ENCODE peak calls at places on chromosomes 13 and 19, in ten cellular contexts. L is NCI-H2171 treated with DMSO at 0.1 percent for 48 hours, A is GM23338, F is T-helper 2 cell, G is GM19239, S is heart left ventricle, X is WERI-Rb-1, O is HAP-1, W is head of caudate nucleus, E is ELR. V is an unnamed sample.

GRCh38 chr13:99000137-99000536 is 22.3 kb upstream of the DOCK9 start:
- DNase-seq in L (no peak), A (no peak), F (no peak), G (no peak), S (no peak), X (no peak), O (no peak), W (no peak), E (no peak), V (no peak)

GRCh38 chr13:54234607-54235006 is 1206.0 kb downstream of the OLFM4 start:
- DNase-seq in L (no peak), A (no peak), F (no peak), G (no peak), S (no peak), X (no peak), O (no peak), W (no peak), E (no peak), V (no peak)

GRCh38 chr19:46536391-46536790 is 40.7 kb upstream of the PNMA8B start:
- DNase-seq in L (no peak), A (no peak), F (no peak), G (no peak), S (no peak), X (no peak), O (no peak), W (no peak), E (no peak), V (no peak)

GRCh38 chr13:27375686-27376326 is 48.6 kb upstream of the GTF3A start:
- DNase-seq in L (peak), A (peak), F (peak), G (peak), S (peak), X (peak), O (peak), W (peak), E (peak), V (peak)

GRCh38 chr13:113862766-113863510 is 938 bp downstream of the GAS6 start:
- DNase-seq in L (peak), A (peak), F (no peak), G (peak), S (peak), X (no peak), O (peak), W (no peak), E (peak), V (no peak)

GRCh38 chr19:3125900-3126524 is 9.8 kb upstream of the GNA15 start:
- DNase-seq in L (peak), A (peak), F (peak), G (peak), S (peak), X (peak), O (peak), W (no peak), E (peak), V (no peak)

GRCh38 chr19:21023901-21024300 is 3.4 kb downstream of the ZNF430 start:
- DNase-seq in L (no peak), A (no peak), F (no peak), G (no peak), S (no peak), X (no peak), O (no peak), W (no peak), E (peak), V (no peak)

GRCh38 chr19:5839312-5840017 is at the start of gene FUT6:
- DNase-seq in L (no peak), A (no peak), F (no peak), G (no peak), S (no peak), X (no peak), O (no peak), W (no peak), E (no peak), V (no peak)

GRCh38 chr19:19217110-19217509 is 5.4 kb downstream of the NCAN start:
- DNase-seq in L (no peak), A (peak), F (no peak), G (no peak), S (no peak), X (no peak), O (no peak), W (peak), E (peak), V (no peak)

GRCh38 chr13:99355267-99356215 is 48.3 kb upstream of the GPR183 start:
- DNase-seq in L (no peak), A (no peak), F (no peak), G (no peak), S (no peak), X (no peak), O (no peak), W (no peak), E (no peak), V (peak)

GRCh38 chr19:30334841-30335240 is 37.3 kb upstream of the ZNF536 start:
- DNase-seq in L (no peak), A (no peak), F (no peak), G (no peak), S (no peak), X (no peak), O (no peak), W (no peak), E (no peak), V (no peak)

GRCh38 chr19:4911786-4912672 is 2.7 kb downstream of the UHRF1 start:
- DNase-seq in L (peak), A (peak), F (peak), G (peak), S (peak), X (peak), O (peak), W (peak), E (peak), V (peak)

GRCh38 chr19:45469835-45470146 is 2.0 kb downstream of the FOSB start:
- DNase-seq in L (peak), A (peak), F (no peak), G (peak), S (no peak), X (peak), O (peak), W (peak), E (peak), V (no peak)

GRCh38 chr13:20142019-20142926 is 18.6 kb downstream of the GJA3 start:
- DNase-seq in L (no peak), A (peak), F (no peak), G (no peak), S (no peak), X (no peak), O (no peak), W (no peak), E (no peak), V (no peak)

GRCh38 chr13:98377635-98378378 is 199.1 kb downstream of the STK24 start:
- DNase-seq in L (no peak), A (no peak), F (no peak), G (no peak), S (no peak), X (no peak), O (no peak), W (no peak), E (no peak), V (no peak)

GRCh38 chr19:708154-709141 is at the start of gene PALM:
- DNase-seq in L (peak), A (peak), F (no peak), G (no peak), S (no peak), X (peak), O (peak), W (peak), E (no peak), V (no peak)

GRCh38 chr19:4413588-4413987 is 11.1 kb downstream of the CHAF1A start:
- DNase-seq in L (no peak), A (no peak), F (no peak), G (no peak), S (no peak), X (no peak), O (no peak), W (no peak), E (no peak), V (no peak)

GRCh38 chr19:39492225-39492624 is 6.5 kb upstream of the DLL3 start:
- DNase-seq in L (no peak), A (no peak), F (no peak), G (no peak), S (no peak), X (no peak), O (no peak), W (no peak), E (no peak), V (no peak)

GRCh38 chr19:18939922-18940775 is 868 bp downstream of the HOMER3 start:
- DNase-seq in L (no peak), A (peak), F (no peak), G (no peak), S (peak), X (peak), O (peak), W (peak), E (peak), V (no peak)

GRCh38 chr19:1774999-1775772 is 21.9 kb downstream of the ONECUT3 start:
- DNase-seq in L (peak), A (peak), F (no peak), G (no peak), S (no peak), X (peak), O (peak), W (no peak), E (peak), V (no peak)

GRCh38 chr13:95176611-95177259 is 124.5 kb downstream of the ABCC4 start:
- DNase-seq in L (no peak), A (no peak), F (no peak), G (no peak), S (no peak), X (no peak), O (no peak), W (no peak), E (no peak), V (no peak)

GRCh38 chr13:77213644-77214043 is 113.2 kb downstream of the MYCBP2 start:
- DNase-seq in L (no peak), A (no peak), F (no peak), G (no peak), S (no peak), X (no peak), O (no peak), W (no peak), E (no peak), V (no peak)

GRCh38 chr13:102042746-102043145 is 359.1 kb downstream of the FGF14 start:
- DNase-seq in L (no peak), A (no peak), F (no peak), G (no peak), S (no peak), X (no peak), O (no peak), W (no peak), E (no peak), V (no peak)

GRCh38 chr13:98890186-98890585 is 87.7 kb downstream of the DOCK9 start:
- DNase-seq in L (peak), A (no peak), F (no peak), G (no peak), S (no peak), X (no peak), O (no peak), W (peak), E (peak), V (peak)

GRCh38 chr19:5141926-5142724 is 173.2 kb downstream of the KDM4B start:
- DNase-seq in L (no peak), A (no peak), F (no peak), G (no peak), S (peak), X (no peak), O (no peak), W (no peak), E (no peak), V (no peak)

GRCh38 chr19:741506-742131 is 9.3 kb upstream of the MISP start:
- DNase-seq in L (peak), A (peak), F (no peak), G (no peak), S (no peak), X (peak), O (peak), W (no peak), E (peak), V (no peak)

GRCh38 chr19:6738726-6739389 is 622 bp upstream of the TRIP10 start:
- DNase-seq in L (peak), A (peak), F (peak), G (no peak), S (peak), X (peak), O (peak), W (no peak), E (peak), V (no peak)